ENCODE peak calls at places on chromosomes 1 and 21, in six cellular contexts. One of them, this sample, is unnamed.

GRCh38 chr1:29439615-29440014 is 203.3 kb downstream of the PTPRU start:
- DNase-seq in activated CD4-positive, alpha-beta T cell treated with anti-CD3 and anti-CD28 coated beads, Interleukin-2, amount 10 ng/mL, durations not matched to agents 7 days and 5 days: no peak
- DNase-seq in substantia nigra: no peak
- DNase-seq in A549: no peak
- DNase-seq in C1 segment of cervical spinal cord: no peak
- DNase-seq in breast epithelium: no peak
- DNase-seq in this sample: no peak

GRCh38 chr21:35578831-35579470 is 481.4 kb downstream of the SETD4 start:
- DNase-seq in activated CD4-positive, alpha-beta T cell treated with anti-CD3 and anti-CD28 coated beads, Interleukin-2, amount 10 ng/mL, durations not matched to agents 7 days and 5 days: no peak
- DNase-seq in substantia nigra: no peak
- DNase-seq in A549: no peak
- DNase-seq in C1 segment of cervical spinal cord: no peak
- DNase-seq in breast epithelium: no peak
- DNase-seq in this sample: no peak

GRCh38 chr1:232440325-232441059 is 189.4 kb downstream of the SIPA1L2 start:
- DNase-seq in activated CD4-positive, alpha-beta T cell treated with anti-CD3 and anti-CD28 coated beads, Interleukin-2, amount 10 ng/mL, durations not matched to agents 7 days and 5 days: no peak
- DNase-seq in substantia nigra: no peak
- DNase-seq in A549: no peak
- DNase-seq in C1 segment of cervical spinal cord: no peak
- DNase-seq in breast epithelium: no peak
- DNase-seq in this sample: no peak

GRCh38 chr1:167635233-167635648 is 5.2 kb downstream of the RCSD1 start:
- DNase-seq in activated CD4-positive, alpha-beta T cell treated with anti-CD3 and anti-CD28 coated beads, Interleukin-2, amount 10 ng/mL, durations not matched to agents 7 days and 5 days: no peak
- DNase-seq in substantia nigra: no peak
- DNase-seq in A549: no peak
- DNase-seq in C1 segment of cervical spinal cord: no peak
- DNase-seq in breast epithelium: no peak
- DNase-seq in this sample: peak; percentile 67

GRCh38 chr1:203165101-203165799 is 10.4 kb downstream of the MYBPH start:
- DNase-seq in activated CD4-positive, alpha-beta T cell treated with anti-CD3 and anti-CD28 coated beads, Interleukin-2, amount 10 ng/mL, durations not matched to agents 7 days and 5 days: no peak
- DNase-seq in substantia nigra: no peak
- DNase-seq in A549: no peak
- DNase-seq in C1 segment of cervical spinal cord: no peak
- DNase-seq in breast epithelium: no peak
- DNase-seq in this sample: no peak

GRCh38 chr1:86798608-86799291 is 94.4 kb downstream of the SH3GLB1 start:
- DNase-seq in activated CD4-positive, alpha-beta T cell treated with anti-CD3 and anti-CD28 coated beads, Interleukin-2, amount 10 ng/mL, durations not matched to agents 7 days and 5 days: peak; percentile 11
- DNase-seq in substantia nigra: no peak
- DNase-seq in A549: no peak
- DNase-seq in C1 segment of cervical spinal cord: no peak
- DNase-seq in breast epithelium: no peak
- DNase-seq in this sample: no peak

GRCh38 chr1:47438321-47439150 is 692 bp downstream of the FOXD2 start:
- DNase-seq in activated CD4-positive, alpha-beta T cell treated with anti-CD3 and anti-CD28 coated beads, Interleukin-2, amount 10 ng/mL, durations not matched to agents 7 days and 5 days: peak; percentile 33
- DNase-seq in substantia nigra: no peak
- DNase-seq in A549: no peak
- DNase-seq in C1 segment of cervical spinal cord: no peak
- DNase-seq in breast epithelium: no peak
- DNase-seq in this sample: no peak

GRCh38 chr1:180482425-180483275 is 19.7 kb downstream of the ACBD6 start:
- DNase-seq in activated CD4-positive, alpha-beta T cell treated with anti-CD3 and anti-CD28 coated beads, Interleukin-2, amount 10 ng/mL, durations not matched to agents 7 days and 5 days: peak; percentile 35
- DNase-seq in substantia nigra: no peak
- DNase-seq in A549: peak; percentile 62
- DNase-seq in C1 segment of cervical spinal cord: no peak
- DNase-seq in breast epithelium: no peak
- DNase-seq in this sample: no peak

GRCh38 chr1:89887270-89887669 is 66.4 kb downstream of the LRRC8D start:
- DNase-seq in activated CD4-positive, alpha-beta T cell treated with anti-CD3 and anti-CD28 coated beads, Interleukin-2, amount 10 ng/mL, durations not matched to agents 7 days and 5 days: no peak
- DNase-seq in substantia nigra: no peak
- DNase-seq in A549: peak; percentile 48
- DNase-seq in C1 segment of cervical spinal cord: no peak
- DNase-seq in breast epithelium: no peak
- DNase-seq in this sample: no peak

GRCh38 chr1:218323568-218324225 is 21.4 kb upstream of the TGFB2 start:
- DNase-seq in activated CD4-positive, alpha-beta T cell treated with anti-CD3 and anti-CD28 coated beads, Interleukin-2, amount 10 ng/mL, durations not matched to agents 7 days and 5 days: no peak
- DNase-seq in substantia nigra: no peak
- DNase-seq in A549: no peak
- DNase-seq in C1 segment of cervical spinal cord: no peak
- DNase-seq in breast epithelium: no peak
- DNase-seq in this sample: no peak